ENCODE peak calls at places on chromosomes 1 and 21, in five cellular contexts. Z is GM23338, V is K562, P is Panc1, U is HepG2. D is an unnamed sample.

GRCh38 chr1:72635719-72636118 is 353.4 kb upstream of the NEGR1 start:
- DNase-seq in Z (no peak), V (no peak), P (no peak), U (no peak), D (peak; percentile 67)

GRCh38 chr1:61277129-61277801 is 194.9 kb downstream of the NFIA start:
- DNase-seq in Z (no peak), V (no peak), P (no peak), U (no peak), D (no peak)

GRCh38 chr1:97797403-97798183 is 123.2 kb downstream of the DPYD start:
- DNase-seq in Z (no peak), V (no peak), P (no peak), U (no peak), D (no peak)

GRCh38 chr1:87592156-87592555 is 263.5 kb downstream of the LMO4 start:
- DNase-seq in Z (no peak), V (no peak), P (no peak), U (no peak), D (no peak)

GRCh38 chr1:192357904-192358303 is 41.1 kb downstream of the RGS21 start:
- DNase-seq in Z (no peak), V (no peak), P (no peak), U (no peak), D (no peak)

GRCh38 chr1:14220811-14221210 is 377.7 kb upstream of the KAZN start:
- DNase-seq in Z (no peak), V (no peak), P (no peak), U (no peak), D (no peak)

GRCh38 chr1:2025491-2025981 is 6.4 kb downstream of the GABRD start:
- DNase-seq in Z (no peak), V (no peak), P (no peak), U (no peak), D (no peak)

GRCh38 chr1:112057736-112058135 is 68.3 kb upstream of the KCND3 start:
- DNase-seq in Z (no peak), V (no peak), P (no peak), U (no peak), D (no peak)

GRCh38 chr1:2104621-2105427 is 54.6 kb downstream of the PRKCZ start:
- DNase-seq in Z (peak; percentile 59), V (peak; percentile 56), P (no peak), U (peak; percentile 92), D (peak; percentile 35)

GRCh38 chr1:61782771-61783170 is 40.5 kb downstream of the PATJ start:
- DNase-seq in Z (no peak), V (no peak), P (no peak), U (no peak), D (no peak)

GRCh38 chr21:26966360-26966977 is 419 bp downstream of the ADAMTS5 start:
- DNase-seq in Z (peak; percentile 50), V (no peak), P (no peak), U (no peak), D (no peak)

GRCh38 chr1:180116964-180117763 is 37.5 kb upstream of the QSOX1 start:
- DNase-seq in Z (no peak), V (no peak), P (no peak), U (peak; percentile 79), D (peak; percentile 81)

GRCh38 chr1:225762002-225762441 is 15.6 kb upstream of the SRP9 start:
- DNase-seq in Z (no peak), V (no peak), P (no peak), U (no peak), D (no peak)

GRCh38 chr1:3691421-3692204 is 39.3 kb downstream of the TP73 start:
- DNase-seq in Z (no peak), V (no peak), P (no peak), U (no peak), D (no peak)

GRCh38 chr1:11851171-11851570 is 3.6 kb upstream of the NPPA start:
- DNase-seq in Z (no peak), V (no peak), P (no peak), U (no peak), D (peak; percentile 93)

GRCh38 chr1:19429611-19430010 is 55.7 kb downstream of the CAPZB start:
- DNase-seq in Z (no peak), V (no peak), P (no peak), U (no peak), D (no peak)

GRCh38 chr21:44418876-44419230 is 36.5 kb upstream of the LRRC3 start:
- DNase-seq in Z (no peak), V (no peak), P (no peak), U (no peak), D (no peak)

GRCh38 chr1:219710529-219711194 is 97.8 kb upstream of the ZC3H11B start:
- DNase-seq in Z (no peak), V (no peak), P (no peak), U (no peak), D (no peak)

GRCh38 chr1:157806431-157807149 is 13.3 kb downstream of the FCRL1 start:
- DNase-seq in Z (no peak), V (no peak), P (no peak), U (no peak), D (no peak)

GRCh38 chr1:25543106-25543424 is 341 bp upstream of the LDLRAP1 start:
- DNase-seq in Z (no peak), V (no peak), P (no peak), U (no peak), D (no peak)

GRCh38 chr1:84078824-84079167 is 65.3 kb upstream of the PRKACB start:
- DNase-seq in Z (no peak), V (no peak), P (no peak), U (no peak), D (no peak)

GRCh38 chr1:154866257-154866994 is 3.7 kb downstream of the KCNN3 start:
- DNase-seq in Z (no peak), V (no peak), P (no peak), U (no peak), D (no peak)

GRCh38 chr1:154863702-154864174 is 6.3 kb downstream of the KCNN3 start:
- DNase-seq in Z (peak; percentile 77), V (peak; percentile 74), P (peak; percentile 41), U (peak; percentile 34), D (peak; percentile 63)

GRCh38 chr1:154864189-154864985 is 5.7 kb downstream of the KCNN3 start:
- DNase-seq in Z (no peak), V (no peak), P (no peak), U (no peak), D (no peak)

GRCh38 chr1:154866995-154867795 is 2.9 kb downstream of the KCNN3 start:
- DNase-seq in Z (peak; percentile 51), V (no peak), P (no peak), U (no peak), D (no peak)

GRCh38 chr1:154865442-154866256 is 4.4 kb downstream of the KCNN3 start:
- DNase-seq in Z (no peak), V (no peak), P (no peak), U (no peak), D (no peak)
- H3K27me3 ChIP-seq in Z (peaks cover 21% of the 10 kb centered on the region), V (peaks cover 17% of the 10 kb centered on the region), P (peaks cover 2% of the 10 kb centered on the region), U (peaks cover 63% of the 10 kb centered on the region), D (peaks cover 30% of the 10 kb centered on the region)

GRCh38 chr21:39924577-39925308 is 57.5 kb downstream of the PCP4 start:
- DNase-seq in Z (peak; percentile 56), V (no peak), P (no peak), U (no peak), D (no peak)
- TF ChIP-seq CTCF in Z (peak; percentile 53), V (peak; percentile 15), P (no peak), U (no peak), D (no peak)

DNA sequence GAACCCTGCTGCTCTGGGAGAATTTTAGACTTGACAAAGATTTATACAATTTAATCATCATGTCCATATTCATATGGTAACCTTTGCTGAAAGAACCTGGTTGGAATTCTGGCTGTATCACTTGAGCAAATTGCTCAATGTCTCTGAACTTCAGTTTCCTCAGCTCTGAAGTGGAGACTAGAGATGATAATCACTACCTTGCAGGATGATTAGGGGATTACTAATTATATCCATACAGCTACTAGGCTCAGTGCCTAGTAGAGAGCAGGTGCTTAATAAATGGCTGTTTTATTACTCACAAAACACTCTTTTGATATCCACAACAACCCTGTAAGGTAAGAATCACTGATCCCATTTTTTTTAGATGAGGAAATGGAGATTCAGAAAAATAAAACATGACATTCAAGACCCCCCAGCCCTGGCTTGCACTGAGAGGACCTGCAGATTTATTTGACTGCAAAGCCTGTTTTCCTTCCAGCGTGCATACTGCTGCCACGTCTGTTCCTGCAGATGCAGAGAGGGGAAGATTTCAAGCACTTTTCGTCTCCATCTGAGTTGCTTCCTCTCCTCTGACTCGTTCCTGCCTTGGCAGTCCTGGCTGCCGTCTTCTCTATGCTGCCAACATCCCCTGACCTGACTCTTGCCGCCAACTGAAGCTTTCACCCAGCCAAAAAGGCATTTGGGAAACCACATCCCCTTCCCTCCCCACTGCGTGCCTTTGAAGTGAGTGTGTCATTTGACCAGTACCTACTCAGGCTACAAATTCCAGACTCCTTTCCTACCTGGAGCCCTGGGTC is 203.0 kb downstream of the PLPP3 start:
- DNase-seq in Z (peak; percentile 57), V (no peak), P (no peak), U (no peak), D (no peak)
- TF ChIP-seq REST in Z (no peak), V (no peak), P (no peak), U (no peak), D (no peak)

GRCh38 chr1:228511539-228512445 is 24.6 kb downstream of the RNF187 start:
- DNase-seq in Z (no peak), V (no peak), P (no peak), U (no peak), D (no peak)
- H3K27me3 ChIP-seq in Z (peaks cover 59% of the 10 kb centered on the region), V (no peaks in the 10 kb centered on the region), P (peaks cover 8% of the 10 kb centered on the region), U (peaks cover 50% of the 10 kb centered on the region), D (peaks cover 6% of the 10 kb centered on the region)

GRCh38 chr1:234322979-234323378 is 50.3 kb upstream of the COA6 start:
- DNase-seq in Z (peak; percentile 94), V (peak; percentile 71), P (no peak), U (peak; percentile 44), D (peak; percentile 57)
- TF ChIP-seq CTCF in Z (peak; percentile 90), V (peak; percentile 94), P (peak; percentile 64), U (peak; percentile 86), D (peak; percentile 39)